ENCODE peak calls at places on chromosome 3, in seven cellular contexts. P is GM12891, G is upper lobe of left lung, L is HCT116, U is SK-N-MC, M is spleen, W is GM23338. T is an unnamed sample.

GRCh38 chr3:143529778-143530177 is 318.5 kb downstream of the SLC9A9 start:
- DNase-seq in M (no peak), L (no peak), G (no peak), P (no peak), U (no peak), W (no peak), T (no peak)

GRCh38 chr3:113211370-113212154 is at the start of gene BOC:
- DNase-seq in G (no peak), L (no peak), P (peak; percentile 49), U (no peak), M (no peak), W (peak; percentile 75), T (peak; percentile 36)

GRCh38 chr3:43995929-43996378 is 245.7 kb upstream of the TOPAZ1 start:
- DNase-seq in G (no peak), U (no peak), W (peak; percentile 61), L (no peak), P (no peak), M (no peak), T (no peak)

GRCh38 chr3:169362261-169362660 is 301.3 kb downstream of the MECOM start:
- DNase-seq in L (no peak), P (no peak), M (no peak), W (no peak), G (no peak), U (peak; percentile 52), T (no peak)

GRCh38 chr3:176120507-176120906 is 1076.8 kb downstream of the TBL1XR1 start:
- DNase-seq in L (no peak), U (peak; percentile 37), G (no peak), W (no peak), P (no peak), M (no peak), T (no peak)

GRCh38 chr3:170753421-170754344 is 116.3 kb downstream of the RPL22L1 start:
- DNase-seq in W (no peak), M (no peak), P (no peak), G (no peak), U (no peak), L (no peak), T (no peak)

GRCh38 chr3:157115069-157116006 is 44.6 kb downstream of the CCNL1 start:
- DNase-seq in W (no peak), U (no peak), P (no peak), M (no peak), G (no peak), L (no peak), T (no peak)

GRCh38 chr3:2354702-2355101 is 256.0 kb downstream of the CNTN4 start:
- DNase-seq in M (no peak), U (peak; percentile 72), W (peak; percentile 19), P (no peak), L (no peak), G (no peak), T (no peak)

GRCh38 chr3:180875071-180875698 is 37.3 kb upstream of the FXR1 start:
- DNase-seq in W (no peak), U (no peak), P (no peak), L (no peak), G (no peak), M (no peak), T (no peak)

GRCh38 chr3:139117883-139118760 is 73.4 kb upstream of the PRR23C start:
- DNase-seq in L (no peak), P (no peak), G (no peak), U (no peak), M (no peak), W (no peak), T (no peak)

GRCh38 chr3:113084777-113085176 is 94.0 kb downstream of the GTPBP8 start:
- DNase-seq in U (no peak), P (no peak), L (no peak), M (no peak), G (no peak), W (no peak), T (no peak)

GRCh38 chr3:42262525-42262924 is 3.5 kb downstream of the CCK start:
- DNase-seq in M (no peak), G (no peak), U (no peak), P (no peak), L (peak; percentile 13), W (no peak), T (no peak)

GRCh38 chr3:42839616-42840015 is 30.4 kb downstream of the ACKR2 start:
- DNase-seq in L (peak; percentile 63), U (no peak), P (peak; percentile 28), M (no peak), W (peak; percentile 83), G (no peak), T (peak; percentile 57)

GRCh38 chr3:71896751-71897150 is 111.8 kb upstream of the PROK2 start:
- DNase-seq in L (no peak), M (no peak), G (no peak), W (no peak), P (no peak), U (no peak), T (no peak)

GRCh38 chr3:148797822-148798221 is 29.8 kb upstream of the CPB1 start:
- DNase-seq in G (no peak), U (no peak), M (no peak), P (no peak), L (no peak), W (peak; percentile 21), T (no peak)

GRCh38 chr3:98608029-98608428 is 14.6 kb upstream of the CPOX start:
- DNase-seq in U (no peak), G (no peak), P (no peak), W (no peak), M (no peak), L (no peak), T (no peak)

GRCh38 chr3:132225664-132226063 is 91.5 kb upstream of the ACP3 start:
- DNase-seq in L (no peak), W (no peak), M (no peak), G (no peak), P (no peak), U (no peak), T (no peak)

GRCh38 chr3:32443471-32443870 is 51.8 kb downstream of the CMTM7 start:
- DNase-seq in L (peak; percentile 46), G (no peak), M (no peak), W (no peak), U (no peak), P (no peak), T (no peak)

GRCh38 chr3:132038198-132038825 is 3.5 kb upstream of the CPNE4 start:
- DNase-seq in L (no peak), M (no peak), G (no peak), P (no peak), U (peak; percentile 76), W (peak; percentile 73), T (no peak)

GRCh38 chr3:122513386-122514122 is 1.2 kb downstream of the KPNA1 start:
- DNase-seq in M (no peak), G (no peak), P (no peak), W (peak; percentile 51), U (no peak), L (no peak), T (no peak)

DNA sequence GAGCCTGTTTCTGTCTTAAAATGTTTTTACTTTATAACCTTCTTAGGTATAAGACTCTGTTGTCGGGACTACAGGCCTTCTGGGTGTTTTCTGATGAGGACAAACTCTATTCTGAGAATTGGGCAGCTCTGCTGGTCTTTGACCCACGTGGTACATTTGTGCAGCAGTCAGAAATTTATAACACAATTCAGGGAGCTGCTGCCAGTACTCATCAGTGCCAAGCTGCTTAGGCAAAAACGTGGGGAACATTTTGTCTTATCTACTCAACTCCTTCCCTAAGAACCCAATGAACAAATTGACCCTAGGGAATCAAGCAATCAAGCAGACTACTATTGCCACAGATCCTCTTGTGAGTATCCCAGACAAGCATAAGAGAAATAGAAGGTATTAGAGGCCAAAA is 180.7 kb upstream of the PDZRN3 start:
- DNase-seq in G (no peak), P (no peak), L (no peak), U (no peak), W (no peak), M (no peak), T (peak; percentile 48)
- TF ChIP-seq POLR2AphosphoS5 in G (no peak), P (no peak), L (no peak), U (no peak), W (no peak), M (no peak), T (peak; percentile 70)

GRCh38 chr3:194225988-194226663 is 90.2 kb downstream of the HES1 start:
- DNase-seq in M (no peak), P (no peak), G (no peak), U (no peak), W (no peak), L (no peak), T (no peak)
- TF ChIP-seq POLR2AphosphoS5 in M (no peak), P (no peak), G (no peak), U (no peak), W (no peak), L (no peak), T (no peak)

DNA sequence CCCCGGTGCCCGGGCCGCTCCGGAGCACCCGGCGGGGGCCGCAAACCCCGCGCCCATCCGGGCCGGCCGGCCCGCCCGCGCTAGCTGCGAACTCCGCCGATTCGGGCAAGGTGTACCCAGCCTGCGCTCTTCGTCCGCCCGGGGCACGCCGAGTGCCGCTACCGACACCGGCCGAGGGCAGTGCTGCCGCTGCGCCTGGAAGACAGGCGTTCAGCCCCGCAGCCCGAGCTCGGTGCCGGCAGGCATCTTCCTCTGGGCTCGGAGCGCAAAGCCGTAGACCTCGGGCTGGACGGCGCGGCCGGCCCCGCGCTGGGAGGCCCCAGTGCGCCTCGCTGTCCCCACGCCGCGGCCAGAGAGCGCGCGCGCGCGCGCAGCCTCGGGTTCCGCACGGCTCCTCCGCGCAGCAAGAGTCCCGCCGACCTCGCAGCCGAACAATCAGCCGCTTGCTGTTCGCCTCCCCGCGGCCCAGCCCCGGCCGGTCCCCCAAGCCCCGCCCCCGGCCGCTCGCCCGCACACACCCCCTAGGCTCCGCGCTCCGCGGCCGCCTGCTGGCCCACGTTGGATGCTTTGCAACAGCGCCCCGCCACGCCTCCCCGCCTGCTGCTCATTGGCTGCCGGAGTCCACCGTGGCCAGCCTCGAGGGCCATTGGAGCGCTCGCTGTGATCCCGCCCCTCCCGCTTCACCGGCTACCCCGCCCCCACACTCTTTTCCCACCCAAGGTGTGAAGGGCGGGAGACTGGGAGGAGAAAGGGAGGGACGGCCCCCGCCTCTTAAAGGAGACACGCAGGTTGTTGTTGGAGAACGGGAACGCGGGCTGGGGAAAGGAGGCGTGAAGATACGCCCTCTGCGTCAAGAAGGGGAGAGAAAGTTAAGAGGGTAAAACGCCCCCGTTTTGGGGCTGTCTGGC is at the start of gene LRIG1:
- DNase-seq in G (peak; percentile 99), U (peak; percentile 40), L (peak; percentile 91), W (peak; percentile 99), M (peak; percentile 100), P (peak; percentile 89), T (peak; percentile 100)
- TF ChIP-seq POLR2AphosphoS5 in G (no peak), U (peak; percentile 22), L (no peak), W (peak; percentile 62), M (peak; percentile 84), P (no peak), T (peak; percentile 97)

DNA sequence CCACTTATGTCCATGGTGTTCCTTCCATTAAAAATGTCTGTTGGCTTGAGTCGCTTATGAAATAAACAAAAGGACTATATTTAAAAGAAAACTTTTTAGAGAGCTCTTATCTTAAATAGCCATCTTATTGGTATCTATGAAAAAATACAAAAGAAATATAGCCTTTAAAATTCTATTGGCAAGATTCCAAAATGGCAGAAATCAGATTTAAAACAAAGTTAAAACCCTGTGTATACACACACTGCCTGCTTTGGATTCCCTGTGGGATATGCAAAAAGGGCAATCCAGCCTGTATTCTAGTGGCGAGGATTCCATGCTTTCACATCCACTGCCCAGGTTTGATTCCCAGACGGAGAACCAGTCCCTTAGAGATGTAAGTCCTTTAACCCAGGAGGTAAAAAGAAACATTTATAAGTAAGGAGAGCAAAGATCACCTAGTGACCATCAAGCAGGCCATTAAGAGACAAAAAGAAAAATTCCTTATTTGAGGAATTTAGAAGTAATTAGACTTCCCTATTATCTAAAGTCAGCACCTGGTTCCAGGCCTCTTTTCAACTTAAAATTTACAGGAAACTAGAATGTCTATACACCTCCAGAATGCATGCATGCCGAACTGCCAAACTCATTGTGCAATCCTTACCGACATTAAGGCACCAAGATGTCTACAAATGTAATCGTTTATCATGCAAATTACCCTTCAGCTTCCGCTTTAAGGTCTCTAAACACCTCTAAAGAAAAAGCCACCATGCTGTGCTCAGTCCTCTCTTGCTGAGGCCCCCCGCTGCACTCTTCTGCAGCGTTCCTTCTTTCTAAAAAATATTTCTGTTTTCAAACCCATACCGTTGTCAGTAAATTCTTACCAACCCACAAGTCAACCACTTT is 69.6 kb upstream of the STRIT1 start:
- DNase-seq in W (peak; percentile 99), M (no peak), U (peak; percentile 97), L (no peak), G (no peak), P (no peak), T (no peak)
- TF ChIP-seq POLR2AphosphoS5 in W (peak; percentile 79), M (no peak), U (peak; percentile 74), L (no peak), G (no peak), P (no peak), T (no peak)